ENCODE peak calls at places on chromosomes 6 and 20, in five cellular contexts. J, W, C, G and X are unnamed samples.
A peak's percentile ranks its signal among the peaks of the same experiment; 100 is the strongest.

GRCh38 chr20:18042211-18042610 is 15.5 kb downstream of the OVOL2 start:
- DNase-seq in C (no peak), J (no peak), W (no peak), G (no peak), X (no peak)

GRCh38 chr6:113859349-113860164 is 2.4 kb downstream of the MARCKS start:
- DNase-seq in J (no peak), G (peak; percentile 59), W (no peak), C (peak; percentile 55), X (no peak)

GRCh38 chr20:32577023-32577422 is 8.1 kb downstream of the NOL4L start:
- DNase-seq in C (no peak), W (no peak), G (no peak), J (no peak), X (no peak)

GRCh38 chr20:21396045-21396893 is 1.1 kb downstream of the NKX2-4 start:
- DNase-seq in G (no peak), C (no peak), J (no peak), W (no peak), X (no peak)

GRCh38 chr6:113857565-113858066 is 471 bp downstream of the MARCKS start:
- DNase-seq in J (no peak), C (no peak), G (no peak), W (peak; percentile 45), X (no peak)

GRCh38 chr20:34180460-34181108 is 60.6 kb upstream of the ASIP start:
- DNase-seq in J (no peak), G (no peak), C (no peak), W (no peak), X (no peak)

GRCh38 chr6:3139090-3139903 is 18.0 kb downstream of the TUBB2A start:
- DNase-seq in W (no peak), G (peak; percentile 73), C (peak; percentile 77), J (no peak), X (no peak)

GRCh38 chr6:154791561-154792317 is 58.5 kb downstream of the SCAF8 start:
- DNase-seq in W (no peak), C (no peak), G (peak; percentile 16), J (no peak), X (no peak)

GRCh38 chr20:14992071-14992654 is 654.8 kb upstream of the FLRT3 start:
- DNase-seq in W (no peak), G (no peak), C (no peak), J (no peak), X (no peak)